ENCODE peak calls at places on chromosomes 1 and 21, in four cellular contexts. Z is colonic mucosa, A is bronchial epithelial cell, Y is fibroblast of lung. U is an unnamed sample.

GRCh38 chr21:17819878-17820232 is 699 bp upstream of the C21orf91 start:
- DNase-seq in A (peak), Y (no peak), Z (no peak), U (peak)

GRCh38 chr1:205849619-205850355 is at the start of gene PM20D1:
- DNase-seq in Y (peak), Z (peak), A (peak), U (peak)

GRCh38 chr1:172781513-172782140 is 122.7 kb downstream of the FASLG start:
- DNase-seq in Z (no peak), Y (peak), A (no peak), U (no peak)

GRCh38 chr1:71228727-71229371 is 148.0 kb upstream of the ZRANB2 start:
- DNase-seq in A (no peak), Y (no peak), Z (no peak), U (no peak)

GRCh38 chr1:114423455-114423854 is 87.5 kb downstream of the TRIM33 start:
- DNase-seq in Y (no peak), Z (no peak), A (no peak), U (no peak)

GRCh38 chr1:119651641-119652040 is 3.6 kb upstream of the ZNF697 start:
- DNase-seq in Y (no peak), A (peak), Z (no peak), U (no peak)

GRCh38 chr1:109369167-109369746 is 28.5 kb downstream of the SORT1 start:
- DNase-seq in Y (peak), Z (no peak), A (no peak), U (no peak)

GRCh38 chr1:63004868-63005267 is 220.9 kb downstream of the ATG4C start:
- DNase-seq in A (peak), Z (no peak), Y (peak), U (no peak)

GRCh38 chr1:173832748-173833147 is 8.1 kb upstream of the CENPL start:
- DNase-seq in A (no peak), Z (no peak), Y (no peak), U (no peak)

GRCh38 chr1:94823116-94823515 is 3.0 kb downstream of the SLC44A3 start:
- DNase-seq in A (peak), Z (peak), Y (no peak), U (no peak)

GRCh38 chr1:246492611-246493245 is 14.4 kb downstream of the SMYD3 start:
- DNase-seq in Z (peak), A (peak), Y (peak), U (no peak)

GRCh38 chr1:98260421-98260820 is 339.6 kb upstream of the DPYD start:
- DNase-seq in Y (no peak), A (no peak), Z (no peak), U (no peak)

GRCh38 chr1:232221790-232222499 is 408.0 kb downstream of the SIPA1L2 start:
- DNase-seq in Z (no peak), A (peak), Y (peak), U (no peak)

GRCh38 chr1:208238710-208239517 is 5.3 kb downstream of the PLXNA2 start:
- DNase-seq in Z (peak), Y (peak), A (peak), U (peak)

GRCh38 chr1:44553127-44553758 is 121.0 kb downstream of the TMEM53 start:
- DNase-seq in A (peak), Z (no peak), Y (no peak), U (no peak)

GRCh38 chr1:54310439-54311328 is 95.5 kb downstream of the SSBP3 start:
- DNase-seq in Z (peak), Y (peak), A (no peak), U (no peak)

GRCh38 chr1:177368255-177368654 is 197.5 kb downstream of the BRINP2 start:
- DNase-seq in Z (no peak), Y (peak), A (peak), U (no peak)

GRCh38 chr1:97919568-97920261 is 1.1 kb downstream of the DPYD start:
- DNase-seq in Z (no peak), Y (peak), A (peak), U (peak)

GRCh38 chr1:17148950-17149608 is 29.8 kb upstream of the PADI2 start:
- DNase-seq in Y (no peak), Z (no peak), A (no peak), U (no peak)

GRCh38 chr1:112889052-112889451 is 66.9 kb downstream of the SLC16A1 start:
- DNase-seq in Y (no peak), A (no peak), Z (no peak), U (no peak)

GRCh38 chr21:38804617-38805281 is 980 bp upstream of the ETS2 start:
- DNase-seq in Y (peak), Z (peak), A (peak), U (no peak)

GRCh38 chr1:219587817-219588561 is 24.9 kb downstream of the ZC3H11B start:
- DNase-seq in Y (peak), A (peak), Z (no peak), U (no peak)

GRCh38 chr1:71861022-71861421 is 421.3 kb downstream of the NEGR1 start:
- DNase-seq in A (peak), Z (no peak), Y (peak), U (no peak)

GRCh38 chr1:205700865-205701401 is 20.6 kb upstream of the SLC45A3 start:
- DNase-seq in A (no peak), Z (no peak), Y (no peak), U (no peak)

GRCh38 chr1:15825800-15826199 is 18.4 kb upstream of the UQCRHL start:
- DNase-seq in Z (no peak), A (no peak), Y (peak), U (no peak)

GRCh38 chr1:156371553-156372264 is 2.7 kb downstream of the RHBG start:
- DNase-seq in A (peak), Z (no peak), Y (peak), U (no peak)

GRCh38 chr1:64235133-64235532 is 31.7 kb downstream of the UBE2U start:
- DNase-seq in Y (no peak), A (peak), Z (no peak), U (no peak)

GRCh38 chr1:9269078-9269501 is 23.6 kb upstream of the SPSB1 start:
- DNase-seq in A (peak), Y (no peak), Z (no peak), U (no peak)

GRCh38 chr1:98400446-98400845 is 261.1 kb upstream of the SNX7 start:
- DNase-seq in A (no peak), Z (no peak), Y (no peak), U (no peak)

GRCh38 chr1:162019006-162019405 is 4.7 kb downstream of the OLFML2B start:
- DNase-seq in A (peak), Z (no peak), Y (peak), U (no peak)

GRCh38 chr1:226809785-226810571 is 60.4 kb upstream of the PSEN2 start:
- DNase-seq in A (no peak), Z (no peak), Y (peak), U (no peak)

GRCh38 chr1:157844084-157844830 is 2.6 kb upstream of the CD5L start:
- DNase-seq in Y (no peak), Z (no peak), A (no peak), U (no peak)

GRCh38 chr1:225224287-225224686 is 203.6 kb downstream of the LBR start:
- DNase-seq in Z (no peak), Y (no peak), A (no peak), U (no peak)

DNA sequence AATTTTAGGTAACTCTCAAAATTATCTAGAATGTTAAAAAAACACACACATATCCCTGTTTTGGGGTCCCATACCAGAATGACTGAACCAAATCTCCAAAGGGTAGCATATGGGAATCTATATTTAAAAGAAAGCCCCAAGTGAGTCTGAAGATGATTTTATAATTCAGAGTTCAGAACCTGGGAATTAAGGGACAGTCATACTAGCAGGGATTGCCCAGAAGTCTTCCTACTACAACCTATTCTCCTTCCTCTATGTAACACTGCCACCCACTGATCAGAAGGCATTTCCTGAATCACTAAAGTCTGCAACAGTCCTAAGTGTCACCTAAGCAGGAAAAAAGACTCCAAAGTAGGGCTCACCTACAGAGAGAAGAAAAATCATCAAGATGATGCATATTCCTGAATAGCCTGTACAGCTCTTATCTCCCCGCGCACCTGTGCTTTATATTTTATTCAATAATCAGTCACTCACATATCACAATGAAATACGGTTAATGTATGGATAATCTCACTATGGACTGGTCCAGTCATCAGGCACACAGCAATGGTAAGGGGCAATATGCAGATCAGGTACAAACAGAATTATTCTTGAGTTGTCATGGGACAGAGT is 4.9 kb downstream of the RGS1 start:
- DNase-seq in Z (peak), Y (peak), A (peak), U (peak)
- TF ChIP-seq CTCF in Z (no peak), Y (peak), A (peak), U (peak)

DNA sequence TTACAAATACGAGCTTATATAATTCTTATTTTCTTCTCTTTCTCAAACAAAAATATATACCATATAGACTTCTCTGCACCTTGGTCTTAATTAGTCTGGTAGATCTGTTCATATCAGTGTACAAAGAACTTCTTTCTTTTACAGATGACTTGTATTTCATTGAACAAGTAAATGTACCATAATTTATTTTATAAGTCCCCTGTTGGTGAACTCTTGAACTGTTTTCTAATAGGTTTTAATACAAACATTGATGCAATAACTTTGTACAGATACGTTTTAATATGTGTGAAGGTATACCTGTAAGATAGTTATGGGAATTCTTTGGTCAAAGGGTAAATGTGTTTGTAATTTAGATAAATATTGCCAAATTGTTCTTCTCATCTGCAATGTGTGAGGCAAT is 28.4 kb downstream of the GPR88 start:
- DNase-seq in A (no peak), Z (no peak), Y (no peak), U (no peak)
- TF ChIP-seq CTCF in A (no peak), Z (no peak), Y (no peak), U (no peak)

DNA sequence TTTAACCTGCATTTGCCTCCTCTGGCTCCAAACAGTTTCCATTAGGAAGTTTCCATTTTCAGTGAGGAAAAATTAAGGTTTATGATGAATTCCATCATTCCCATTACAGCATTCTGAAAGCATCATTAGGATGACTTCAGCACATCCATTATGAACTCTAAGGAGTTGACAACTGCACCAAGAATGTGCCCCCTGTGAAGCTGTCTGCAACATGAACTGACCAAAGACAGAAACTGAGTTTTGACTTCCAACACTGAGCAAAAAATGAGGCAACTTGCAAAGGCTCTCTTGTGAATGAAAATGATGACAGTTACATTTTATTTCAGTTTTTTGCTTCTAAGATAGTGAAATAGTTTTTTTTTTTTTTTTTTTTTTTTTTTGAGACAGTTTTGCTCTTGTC is 18.3 kb upstream of the KCNE1 start:
- DNase-seq in Y (peak), A (no peak), Z (no peak), U (no peak)
- TF ChIP-seq CTCF in Y (no peak), A (no peak), Z (no peak), U (no peak)

DNA sequence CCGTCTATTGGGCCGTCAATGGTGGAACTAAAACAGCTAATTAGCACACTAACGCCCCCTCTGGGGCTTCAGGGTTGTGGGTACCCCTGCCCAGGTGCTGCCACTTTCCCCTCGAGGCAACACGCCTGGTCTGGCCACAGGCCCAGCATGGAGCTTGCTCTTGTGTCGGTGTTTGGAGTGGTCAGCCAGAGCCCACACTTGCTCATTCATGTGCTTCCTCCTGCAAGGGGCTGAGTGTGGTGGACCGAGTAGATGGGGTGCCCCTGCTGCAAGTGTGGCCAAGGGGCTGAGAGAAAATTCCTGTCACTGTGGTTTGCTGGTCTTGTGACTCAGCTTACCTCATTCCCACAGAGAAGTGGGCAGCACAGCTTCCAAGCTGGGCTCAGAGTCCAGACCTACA is 25.7 kb downstream of the HTR6 start:
- DNase-seq in Z (no peak), A (no peak), Y (no peak), U (no peak)
- TF ChIP-seq CTCF in Z (no peak), A (no peak), Y (no peak), U (no peak)

GRCh38 chr1:150627821-150628410 is 1.5 kb downstream of the ENSA start:
- DNase-seq in Z (no peak), Y (no peak), A (peak), U (no peak)

GRCh38 chr1:150626150-150626549 is 3.3 kb downstream of the ENSA start:
- DNase-seq in Z (no peak), Y (no peak), A (peak), U (no peak)

GRCh38 chr1:150628766-150629114 is 672 bp downstream of the ENSA start:
- DNase-seq in Y (no peak), Z (no peak), A (no peak), U (no peak)

DNA sequence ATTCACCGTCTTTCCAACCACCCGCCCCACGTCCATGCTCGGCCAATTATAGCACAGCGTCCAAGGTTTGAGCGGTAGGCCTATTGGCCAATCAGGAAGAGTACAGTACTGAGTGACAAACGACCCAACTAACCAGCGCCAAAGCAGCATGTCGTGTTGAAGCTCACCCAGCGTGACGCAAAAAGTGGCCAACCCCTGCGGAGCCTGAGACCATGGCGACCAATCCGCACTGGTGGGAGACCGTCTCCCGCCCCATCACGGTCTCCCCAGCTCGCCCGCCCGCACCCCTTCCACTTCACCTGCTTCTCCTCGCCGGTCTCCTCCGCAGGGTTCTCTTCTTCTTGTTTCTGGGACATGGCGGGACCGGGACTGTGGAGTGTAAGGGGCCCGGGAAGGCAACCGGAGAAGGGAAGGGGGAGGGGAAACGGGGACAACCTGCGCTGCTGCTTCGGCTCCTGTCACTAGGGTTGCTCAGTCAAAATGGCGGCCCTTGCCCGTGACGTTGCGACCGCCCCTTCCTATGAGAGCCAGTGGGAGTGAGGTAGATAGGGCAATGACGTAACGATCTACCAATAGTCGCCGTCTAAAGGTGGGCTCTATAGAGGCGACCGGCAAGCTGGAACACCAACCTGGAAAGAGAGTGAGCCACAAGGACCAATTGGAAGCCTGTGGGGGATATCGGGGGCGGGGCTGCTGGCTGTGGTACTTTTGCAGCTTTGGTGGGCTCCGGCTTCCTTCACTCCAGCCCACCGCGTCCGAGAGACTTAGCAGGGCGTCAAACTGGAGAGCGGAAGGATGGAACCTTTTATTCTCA is at the start of gene ENSA:
- DNase-seq in Y (peak), A (peak), Z (peak), U (peak)
- TF ChIP-seq CTCF in Y (no peak), A (no peak), Z (no peak), U (no peak)

GRCh38 chr1:204692320-204692851 is 6.8 kb upstream of the LRRN2 start:
- DNase-seq in Z (no peak), A (no peak), Y (no peak), U (no peak)
- TF ChIP-seq CTCF in Z (no peak), A (no peak), Y (no peak), U (no peak)

GRCh38 chr1:6911974-6912373 is 126.7 kb downstream of the CAMTA1 start:
- DNase-seq in A (no peak), Y (no peak), Z (no peak), U (no peak)

GRCh38 chr1:6907676-6908434 is 122.6 kb downstream of the CAMTA1 start:
- DNase-seq in Z (no peak), Y (no peak), A (no peak), U (no peak)

GRCh38 chr1:6911229-6911941 is 126.1 kb downstream of the CAMTA1 start:
- DNase-seq in Z (no peak), A (no peak), Y (no peak), U (no peak)

GRCh38 chr1:6909401-6909800 is 124.1 kb downstream of the CAMTA1 start:
- DNase-seq in A (no peak), Y (no peak), Z (no peak), U (no peak)

GRCh38 chr1:6909857-6910256 is 124.6 kb downstream of the CAMTA1 start:
- DNase-seq in Y (no peak), Z (no peak), A (no peak), U (no peak)
- TF ChIP-seq CTCF in Y (no peak), Z (no peak), A (no peak), U (no peak)

GRCh38 chr1:29397256-29397590 is 160.9 kb downstream of the PTPRU start:
- DNase-seq in Y (no peak), Z (no peak), A (no peak), U (no peak)

GRCh38 chr1:29397981-29398380 is 161.7 kb downstream of the PTPRU start:
- DNase-seq in Z (no peak), A (no peak), Y (no peak), U (no peak)

GRCh38 chr1:29395724-29396437 is 159.6 kb downstream of the PTPRU start:
- DNase-seq in Z (no peak), A (no peak), Y (no peak), U (no peak)

GRCh38 chr1:29398431-29398830 is 162.1 kb downstream of the PTPRU start:
- DNase-seq in Z (no peak), A (peak), Y (peak), U (no peak)

GRCh38 chr1:29396438-29397255 is 160.3 kb downstream of the PTPRU start:
- DNase-seq in Z (no peak), A (no peak), Y (peak), U (no peak)
- TF ChIP-seq CTCF in Z (no peak), A (peak), Y (peak), U (no peak)

DNA sequence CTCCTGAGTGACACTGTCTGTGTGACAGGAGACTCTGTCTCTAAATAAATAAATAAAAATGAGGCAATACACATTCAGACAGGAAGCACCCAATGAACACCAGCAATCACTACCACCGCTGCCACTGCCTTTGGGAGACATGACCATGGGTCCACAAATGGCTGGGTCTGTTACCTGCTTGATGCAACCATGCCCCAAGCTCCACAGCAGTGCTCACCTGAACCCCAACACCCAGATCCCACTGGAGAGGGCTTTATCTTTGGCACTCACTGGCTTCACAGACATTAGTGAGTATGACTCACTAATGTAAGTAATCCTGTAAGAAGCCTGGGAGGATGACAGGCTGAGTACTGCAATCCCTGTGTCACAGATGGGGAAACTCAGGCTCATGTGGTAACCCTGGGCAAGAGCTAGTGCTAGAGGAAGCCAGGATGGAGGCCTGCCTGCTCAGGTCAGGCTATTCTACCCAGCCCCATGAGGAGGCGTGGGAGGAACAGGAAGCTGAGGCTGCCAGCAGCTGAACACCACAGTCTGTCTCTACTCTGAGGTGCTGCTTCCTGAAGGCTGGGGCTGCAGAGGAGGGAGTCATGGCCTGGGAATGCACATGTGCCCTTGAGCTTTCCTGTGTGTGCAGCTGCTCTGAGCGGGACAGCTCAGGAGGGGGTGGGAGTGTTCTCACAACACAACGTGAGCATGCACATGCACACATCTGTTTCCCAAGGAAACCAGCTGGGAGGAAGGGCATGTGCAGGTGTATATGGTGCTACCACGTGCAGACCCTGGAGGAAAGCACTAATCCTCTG is 43.0 kb downstream of the SLC9A1 start:
- DNase-seq in Z (peak), Y (peak), A (peak), U (peak)
- TF ChIP-seq CTCF in Z (peak), Y (peak), A (peak), U (peak)

GRCh38 chr1:89994805-89995594 is at the start of gene ZNF326:
- DNase-seq in A (peak), Y (peak), Z (peak), U (peak)
- TF ChIP-seq CTCF in A (peak), Y (no peak), Z (no peak), U (no peak)

U was measured in B cell.